ENCODE peak calls at places on chromosome 13, in nine cellular contexts. One of them, this sample, is unnamed.

GRCh38 chr13:54593504-54593903 is 1564.9 kb downstream of the OLFM4 start:
- DNase-seq in uterus: no peak
- DNase-seq in heart right ventricle: no peak
- DNase-seq in prostate gland: no peak
- DNase-seq in CD8-positive, alpha-beta memory T cell: no peak
- DNase-seq in left ventricle myocardium inferior: no peak
- DNase-seq in GM23248: no peak
- DNase-seq in CD4-positive, CD25-positive, alpha-beta regulatory T cell: no peak
- DNase-seq in hepatocyte: no peak
- DNase-seq in this sample: no peak

GRCh38 chr13:40611004-40611403 is 55.4 kb downstream of the FOXO1 start:
- DNase-seq in uterus: no peak
- DNase-seq in heart right ventricle: no peak
- DNase-seq in prostate gland: no peak
- DNase-seq in CD8-positive, alpha-beta memory T cell: no peak
- DNase-seq in left ventricle myocardium inferior: no peak
- DNase-seq in GM23248: no peak
- DNase-seq in CD4-positive, CD25-positive, alpha-beta regulatory T cell: no peak
- DNase-seq in hepatocyte: no peak
- DNase-seq in this sample: no peak

GRCh38 chr13:20424959-20425358 is 100.7 kb downstream of the CRYL1 start:
- DNase-seq in uterus: no peak
- DNase-seq in heart right ventricle: no peak
- DNase-seq in prostate gland: no peak
- DNase-seq in CD8-positive, alpha-beta memory T cell: no peak
- DNase-seq in left ventricle myocardium inferior: no peak
- DNase-seq in GM23248: no peak
- DNase-seq in CD4-positive, CD25-positive, alpha-beta regulatory T cell: no peak
- DNase-seq in hepatocyte: no peak
- DNase-seq in this sample: no peak

GRCh38 chr13:98571955-98572662 is 4.8 kb downstream of the STK24 start:
- DNase-seq in uterus: no peak
- DNase-seq in heart right ventricle: no peak
- DNase-seq in prostate gland: no peak
- DNase-seq in CD8-positive, alpha-beta memory T cell: no peak
- DNase-seq in left ventricle myocardium inferior: no peak
- DNase-seq in GM23248: peak; percentile 82
- DNase-seq in CD4-positive, CD25-positive, alpha-beta regulatory T cell: no peak
- DNase-seq in hepatocyte: peak; percentile 42
- DNase-seq in this sample: peak; percentile 33

GRCh38 chr13:108018371-108018870 is 196.9 kb downstream of the LIG4 start:
- DNase-seq in uterus: no peak
- DNase-seq in heart right ventricle: no peak
- DNase-seq in prostate gland: no peak
- DNase-seq in CD8-positive, alpha-beta memory T cell: no peak
- DNase-seq in left ventricle myocardium inferior: no peak
- DNase-seq in GM23248: no peak
- DNase-seq in CD4-positive, CD25-positive, alpha-beta regulatory T cell: no peak
- DNase-seq in hepatocyte: no peak
- DNase-seq in this sample: no peak

GRCh38 chr13:106916329-106916728 is 348.4 kb upstream of the ARGLU1 start:
- DNase-seq in uterus: no peak
- DNase-seq in heart right ventricle: no peak
- DNase-seq in prostate gland: no peak
- DNase-seq in CD8-positive, alpha-beta memory T cell: no peak
- DNase-seq in left ventricle myocardium inferior: no peak
- DNase-seq in GM23248: no peak
- DNase-seq in CD4-positive, CD25-positive, alpha-beta regulatory T cell: no peak
- DNase-seq in hepatocyte: no peak
- DNase-seq in this sample: no peak

GRCh38 chr13:91136806-91137205 is 210.7 kb upstream of the MIR17HG start:
- DNase-seq in uterus: no peak
- DNase-seq in heart right ventricle: no peak
- DNase-seq in prostate gland: no peak
- DNase-seq in CD8-positive, alpha-beta memory T cell: no peak
- DNase-seq in left ventricle myocardium inferior: no peak
- DNase-seq in GM23248: no peak
- DNase-seq in CD4-positive, CD25-positive, alpha-beta regulatory T cell: no peak
- DNase-seq in hepatocyte: no peak
- DNase-seq in this sample: no peak

GRCh38 chr13:30332516-30333165 is 25.3 kb upstream of the KATNAL1 start:
- DNase-seq in uterus: no peak
- DNase-seq in heart right ventricle: no peak
- DNase-seq in prostate gland: no peak
- DNase-seq in CD8-positive, alpha-beta memory T cell: no peak
- DNase-seq in left ventricle myocardium inferior: no peak
- DNase-seq in GM23248: no peak
- DNase-seq in CD4-positive, CD25-positive, alpha-beta regulatory T cell: no peak
- DNase-seq in hepatocyte: peak; percentile 22
- DNase-seq in this sample: no peak

GRCh38 chr13:45406421-45406820 is 11.8 kb downstream of the SLC25A30 start:
- DNase-seq in uterus: no peak
- DNase-seq in heart right ventricle: no peak
- DNase-seq in prostate gland: no peak
- DNase-seq in CD8-positive, alpha-beta memory T cell: no peak
- DNase-seq in left ventricle myocardium inferior: no peak
- DNase-seq in GM23248: no peak
- DNase-seq in CD4-positive, CD25-positive, alpha-beta regulatory T cell: no peak
- DNase-seq in hepatocyte: no peak
- DNase-seq in this sample: no peak

GRCh38 chr13:51276684-51277083 is 54.5 kb downstream of the FAM124A start:
- DNase-seq in uterus: no peak
- DNase-seq in heart right ventricle: no peak
- DNase-seq in prostate gland: no peak
- DNase-seq in CD8-positive, alpha-beta memory T cell: no peak
- DNase-seq in left ventricle myocardium inferior: no peak
- DNase-seq in GM23248: no peak
- DNase-seq in CD4-positive, CD25-positive, alpha-beta regulatory T cell: no peak
- DNase-seq in hepatocyte: peak; percentile 38
- DNase-seq in this sample: no peak

GRCh38 chr13:66977156-66977555 is 253.0 kb downstream of the PCDH9 start:
- DNase-seq in uterus: no peak
- DNase-seq in heart right ventricle: no peak
- DNase-seq in prostate gland: no peak
- DNase-seq in CD8-positive, alpha-beta memory T cell: no peak
- DNase-seq in left ventricle myocardium inferior: no peak
- DNase-seq in GM23248: no peak
- DNase-seq in CD4-positive, CD25-positive, alpha-beta regulatory T cell: no peak
- DNase-seq in hepatocyte: no peak
- DNase-seq in this sample: no peak

GRCh38 chr13:40660270-40660669 is 6.2 kb downstream of the FOXO1 start:
- DNase-seq in uterus: no peak
- DNase-seq in heart right ventricle: no peak
- DNase-seq in prostate gland: no peak
- DNase-seq in CD8-positive, alpha-beta memory T cell: no peak
- DNase-seq in left ventricle myocardium inferior: no peak
- DNase-seq in GM23248: no peak
- DNase-seq in CD4-positive, CD25-positive, alpha-beta regulatory T cell: no peak
- DNase-seq in hepatocyte: no peak
- DNase-seq in this sample: no peak

GRCh38 chr13:96091164-96091931 is 1.4 kb downstream of the HS6ST3 start:
- DNase-seq in uterus: peak; percentile 43
- DNase-seq in heart right ventricle: peak; percentile 10
- DNase-seq in prostate gland: no peak
- DNase-seq in CD8-positive, alpha-beta memory T cell: no peak
- DNase-seq in left ventricle myocardium inferior: peak; percentile 14
- DNase-seq in GM23248: peak; percentile 11
- DNase-seq in CD4-positive, CD25-positive, alpha-beta regulatory T cell: no peak
- DNase-seq in hepatocyte: peak; percentile 14
- DNase-seq in this sample: no peak

GRCh38 chr13:95050800-95051620 is 250.2 kb downstream of the ABCC4 start:
- DNase-seq in uterus: no peak
- DNase-seq in heart right ventricle: no peak
- DNase-seq in prostate gland: no peak
- DNase-seq in CD8-positive, alpha-beta memory T cell: no peak
- DNase-seq in left ventricle myocardium inferior: no peak
- DNase-seq in GM23248: no peak
- DNase-seq in CD4-positive, CD25-positive, alpha-beta regulatory T cell: no peak
- DNase-seq in hepatocyte: no peak
- DNase-seq in this sample: no peak

GRCh38 chr13:27556109-27556508 is 64.2 kb downstream of the LNX2 start:
- DNase-seq in uterus: no peak
- DNase-seq in heart right ventricle: peak; percentile 12
- DNase-seq in prostate gland: no peak
- DNase-seq in CD8-positive, alpha-beta memory T cell: no peak
- DNase-seq in left ventricle myocardium inferior: no peak
- DNase-seq in GM23248: peak; percentile 58
- DNase-seq in CD4-positive, CD25-positive, alpha-beta regulatory T cell: no peak
- DNase-seq in hepatocyte: no peak
- DNase-seq in this sample: no peak

GRCh38 chr13:59043016-59043415 is 1120.7 kb downstream of the DIAPH3 start:
- DNase-seq in uterus: no peak
- DNase-seq in heart right ventricle: no peak
- DNase-seq in prostate gland: no peak
- DNase-seq in CD8-positive, alpha-beta memory T cell: no peak
- DNase-seq in left ventricle myocardium inferior: no peak
- DNase-seq in GM23248: no peak
- DNase-seq in CD4-positive, CD25-positive, alpha-beta regulatory T cell: no peak
- DNase-seq in hepatocyte: no peak
- DNase-seq in this sample: no peak

GRCh38 chr13:31793246-31793645 is 53.9 kb downstream of the RXFP2 start:
- DNase-seq in uterus: no peak
- DNase-seq in heart right ventricle: no peak
- DNase-seq in prostate gland: no peak
- DNase-seq in CD8-positive, alpha-beta memory T cell: no peak
- DNase-seq in left ventricle myocardium inferior: no peak
- DNase-seq in GM23248: peak; percentile 50
- DNase-seq in CD4-positive, CD25-positive, alpha-beta regulatory T cell: no peak
- DNase-seq in hepatocyte: no peak
- DNase-seq in this sample: no peak

DNA sequence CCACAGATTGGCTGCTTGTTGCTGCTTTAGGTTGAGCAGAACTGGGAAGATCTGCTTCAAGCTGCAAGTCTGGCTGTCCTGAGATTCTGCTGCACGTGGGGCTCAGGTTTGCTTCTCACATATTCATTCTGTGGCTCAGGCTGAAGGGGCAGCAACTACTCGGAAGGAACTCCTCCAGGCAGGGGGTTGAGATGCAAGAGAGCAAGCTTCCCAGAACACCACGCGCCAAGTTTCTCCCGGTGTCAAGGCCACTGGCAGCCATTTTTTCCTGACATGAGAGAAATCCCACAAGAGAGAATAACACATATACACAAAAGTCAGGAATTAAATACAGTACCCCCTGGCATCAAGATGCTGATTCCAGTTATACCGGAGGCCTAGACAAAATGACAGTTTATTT is 887.6 kb upstream of the SLC10A2 start:
- DNase-seq in uterus: no peak
- DNase-seq in heart right ventricle: no peak
- DNase-seq in prostate gland: no peak
- DNase-seq in CD8-positive, alpha-beta memory T cell: no peak
- DNase-seq in left ventricle myocardium inferior: no peak
- DNase-seq in GM23248: no peak
- DNase-seq in CD4-positive, CD25-positive, alpha-beta regulatory T cell: no peak
- DNase-seq in hepatocyte: no peak
- DNase-seq in this sample: no peak
- H3K9me3 ChIP-seq in uterus: no peaks in the 10 kb centered on the region
- H3K9me3 ChIP-seq in heart right ventricle: no peaks in the 10 kb centered on the region
- H3K9me3 ChIP-seq in prostate gland: no peaks in the 10 kb centered on the region
- H3K9me3 ChIP-seq in CD8-positive, alpha-beta memory T cell: no peaks in the 10 kb centered on the region
- H3K9me3 ChIP-seq in left ventricle myocardium inferior: peaks cover 5% of the 10 kb centered on the region
- H3K9me3 ChIP-seq in GM23248: no peaks in the 10 kb centered on the region
- H3K9me3 ChIP-seq in CD4-positive, CD25-positive, alpha-beta regulatory T cell: no peaks in the 10 kb centered on the region
- H3K9me3 ChIP-seq in hepatocyte: no peaks in the 10 kb centered on the region
- H3K9me3 ChIP-seq in this sample: no peaks in the 10 kb centered on the region

GRCh38 chr13:21879263-21879914 is 208.5 kb downstream of the FGF9 start:
- DNase-seq in uterus: no peak
- DNase-seq in heart right ventricle: no peak
- DNase-seq in prostate gland: no peak
- DNase-seq in CD8-positive, alpha-beta memory T cell: no peak
- DNase-seq in left ventricle myocardium inferior: no peak
- DNase-seq in GM23248: no peak
- DNase-seq in CD4-positive, CD25-positive, alpha-beta regulatory T cell: no peak
- DNase-seq in hepatocyte: no peak
- DNase-seq in this sample: no peak
- H3K4me1 ChIP-seq in uterus: no peaks in the 10 kb centered on the region
- H3K4me1 ChIP-seq in heart right ventricle: no peaks in the 10 kb centered on the region
- H3K4me1 ChIP-seq in prostate gland: no peaks in the 10 kb centered on the region
- H3K4me1 ChIP-seq in CD8-positive, alpha-beta memory T cell: no peaks in the 10 kb centered on the region
- H3K4me1 ChIP-seq in left ventricle myocardium inferior: no peaks in the 10 kb centered on the region
- H3K4me1 ChIP-seq in GM23248: no peaks in the 10 kb centered on the region
- H3K4me1 ChIP-seq in CD4-positive, CD25-positive, alpha-beta regulatory T cell: no peaks in the 10 kb centered on the region
- H3K4me1 ChIP-seq in hepatocyte: peaks cover 5% of the 10 kb centered on the region
- H3K4me1 ChIP-seq in this sample: no peaks in the 10 kb centered on the region

DNA sequence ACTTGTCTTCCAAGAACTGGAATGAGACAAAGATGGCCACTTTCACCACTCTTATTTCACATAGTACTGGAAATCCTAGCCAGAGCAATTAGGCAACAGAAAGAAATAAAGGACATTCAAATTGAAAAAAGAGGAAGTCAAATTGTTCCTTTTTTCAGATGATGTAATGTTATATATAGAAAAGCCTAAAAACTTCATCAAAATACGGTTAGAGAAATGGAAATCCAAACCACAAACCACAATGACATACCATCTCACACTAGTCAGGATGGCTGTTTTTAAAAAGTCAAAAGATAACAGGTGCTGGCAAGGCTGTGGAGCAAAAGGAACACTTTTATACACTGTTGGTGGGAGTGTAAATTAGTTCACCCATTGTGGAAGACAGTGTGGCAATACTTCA is 113.3 kb upstream of the SPRY2 start:
- DNase-seq in uterus: no peak
- DNase-seq in heart right ventricle: no peak
- DNase-seq in prostate gland: no peak
- DNase-seq in CD8-positive, alpha-beta memory T cell: no peak
- DNase-seq in left ventricle myocardium inferior: no peak
- DNase-seq in GM23248: no peak
- DNase-seq in CD4-positive, CD25-positive, alpha-beta regulatory T cell: no peak
- DNase-seq in hepatocyte: no peak
- DNase-seq in this sample: no peak
- H3K9me3 ChIP-seq in uterus: no peaks in the 10 kb centered on the region
- H3K9me3 ChIP-seq in heart right ventricle: no peaks in the 10 kb centered on the region
- H3K9me3 ChIP-seq in prostate gland: no peaks in the 10 kb centered on the region
- H3K9me3 ChIP-seq in CD8-positive, alpha-beta memory T cell: no peaks in the 10 kb centered on the region
- H3K9me3 ChIP-seq in left ventricle myocardium inferior: no peaks in the 10 kb centered on the region
- H3K9me3 ChIP-seq in GM23248: no peaks in the 10 kb centered on the region
- H3K9me3 ChIP-seq in CD4-positive, CD25-positive, alpha-beta regulatory T cell: no peaks in the 10 kb centered on the region
- H3K9me3 ChIP-seq in hepatocyte: no peaks in the 10 kb centered on the region
- H3K9me3 ChIP-seq in this sample: no peaks in the 10 kb centered on the region

DNA sequence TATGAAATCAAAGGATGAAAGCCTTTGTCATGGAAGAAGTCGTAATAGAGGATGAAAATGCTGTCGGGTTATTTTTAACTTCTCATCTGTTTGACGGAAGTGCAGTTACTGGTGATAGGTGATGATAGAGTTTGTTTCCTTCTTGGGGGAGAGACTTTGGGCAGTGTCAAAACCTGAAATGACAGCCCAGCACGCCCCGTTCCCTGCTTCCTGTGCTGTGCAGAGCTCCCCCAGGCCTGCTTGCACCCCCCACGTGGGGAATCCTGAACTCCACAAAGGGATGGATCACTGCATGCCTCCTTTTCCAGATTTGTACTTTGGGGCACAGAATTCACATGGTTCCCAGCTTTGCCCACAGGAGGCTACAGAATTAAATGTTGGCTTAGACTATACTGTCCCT is 102.7 kb downstream of the ATP11A start:
- DNase-seq in uterus: no peak
- DNase-seq in heart right ventricle: no peak
- DNase-seq in prostate gland: no peak
- DNase-seq in CD8-positive, alpha-beta memory T cell: no peak
- DNase-seq in left ventricle myocardium inferior: no peak
- DNase-seq in GM23248: no peak
- DNase-seq in CD4-positive, CD25-positive, alpha-beta regulatory T cell: no peak
- DNase-seq in hepatocyte: no peak
- DNase-seq in this sample: no peak
- H3K4me1 ChIP-seq in uterus: no peaks in the 10 kb centered on the region
- H3K4me1 ChIP-seq in heart right ventricle: no peaks in the 10 kb centered on the region
- H3K4me1 ChIP-seq in prostate gland: no peaks in the 10 kb centered on the region
- H3K4me1 ChIP-seq in CD8-positive, alpha-beta memory T cell: no peaks in the 10 kb centered on the region
- H3K4me1 ChIP-seq in left ventricle myocardium inferior: peaks cover 37% of the 10 kb centered on the region
- H3K4me1 ChIP-seq in GM23248: no peaks in the 10 kb centered on the region
- H3K4me1 ChIP-seq in CD4-positive, CD25-positive, alpha-beta regulatory T cell: no peaks in the 10 kb centered on the region
- H3K4me1 ChIP-seq in hepatocyte: no peaks in the 10 kb centered on the region
- H3K4me1 ChIP-seq in this sample: no peaks in the 10 kb centered on the region

GRCh38 chr13:48862572-48862971 is 113.1 kb upstream of the FNDC3A start:
- DNase-seq in uterus: no peak
- DNase-seq in heart right ventricle: no peak
- DNase-seq in prostate gland: no peak
- DNase-seq in CD8-positive, alpha-beta memory T cell: no peak
- DNase-seq in left ventricle myocardium inferior: no peak
- DNase-seq in GM23248: no peak
- DNase-seq in CD4-positive, CD25-positive, alpha-beta regulatory T cell: no peak
- DNase-seq in hepatocyte: no peak
- DNase-seq in this sample: no peak
- H3K9me3 ChIP-seq in uterus: no peaks in the 10 kb centered on the region
- H3K9me3 ChIP-seq in heart right ventricle: no peaks in the 10 kb centered on the region
- H3K9me3 ChIP-seq in prostate gland: no peaks in the 10 kb centered on the region
- H3K9me3 ChIP-seq in CD8-positive, alpha-beta memory T cell: no peaks in the 10 kb centered on the region
- H3K9me3 ChIP-seq in left ventricle myocardium inferior: no peaks in the 10 kb centered on the region
- H3K9me3 ChIP-seq in GM23248: no peaks in the 10 kb centered on the region
- H3K9me3 ChIP-seq in CD4-positive, CD25-positive, alpha-beta regulatory T cell: no peaks in the 10 kb centered on the region
- H3K9me3 ChIP-seq in hepatocyte: no peaks in the 10 kb centered on the region
- H3K9me3 ChIP-seq in this sample: no peaks in the 10 kb centered on the region